ENCODE peak calls at places on chromosomes 4 and X, in four cellular contexts. L is lung, D is left lung, F is pancreas. C is an unnamed sample.
A peak's percentile ranks its signal among the peaks of the same experiment; 100 is the strongest.

GRCh38 chrX:106300656-106301055 is 132.6 kb downstream of the PWWP3B start:
- ATAC-seq in D (no peak), L (no peak), F (no peak), C (no peak)

GRCh38 chr4:48450740-48451139 is 32.4 kb upstream of the SLC10A4 start:
- ATAC-seq in D (no peak), F (no peak), L (no peak), C (no peak)

GRCh38 chrX:22803353-22803752 is 196.4 kb upstream of the DDX53 start:
- ATAC-seq in F (no peak), D (no peak), L (no peak), C (no peak)

GRCh38 chrX:20399728-20400414 is 133.2 kb upstream of the RPS6KA3 start:
- ATAC-seq in L (no peak), D (no peak), F (no peak), C (no peak)

GRCh38 chr4:130336585-130337217 is 1240.7 kb downstream of the C4orf33 start:
- ATAC-seq in L (no peak), F (no peak), D (no peak), C (no peak)

GRCh38 chrX:45710081-45710801 is 509.6 kb upstream of the DIPK2B start:
- ATAC-seq in L (no peak), D (no peak), F (no peak), C (no peak)

GRCh38 chr4:79678472-79679202 is 270.6 kb upstream of the GK2 start:
- ATAC-seq in D (no peak), F (no peak), L (peak; percentile 54), C (no peak)

GRCh38 chrX:20019672-20020365 is 29.0 kb upstream of the BCLAF3 start:
- ATAC-seq in F (no peak), L (no peak), D (no peak), C (no peak)

GRCh38 chr4:110609044-110609750 is 13.7 kb downstream of the PITX2 start:
- ATAC-seq in L (no peak), D (no peak), F (no peak), C (no peak)

GRCh38 chrX:39815621-39816020 is 282.1 kb downstream of the BCOR start:
- ATAC-seq in F (no peak), D (no peak), L (no peak), C (no peak)

GRCh38 chrX:130173190-130173895 is 1.6 kb downstream of the RAB33A start:
- ATAC-seq in F (peak; percentile 55), D (peak; percentile 50), L (peak; percentile 35), C (peak; percentile 58)

GRCh38 chr4:177229331-177229730 is 80.3 kb upstream of the NEIL3 start:
- ATAC-seq in D (no peak), L (no peak), F (no peak), C (no peak)

GRCh38 chr4:41125558-41126311 is 88.6 kb downstream of the APBB2 start:
- ATAC-seq in L (no peak), F (no peak), D (no peak), C (no peak)

GRCh38 chrX:22952011-22952410 is 47.7 kb upstream of the DDX53 start:
- ATAC-seq in L (no peak), F (no peak), D (no peak), C (no peak)

GRCh38 chr4:15368906-15369305 is 58.9 kb upstream of the C1QTNF7 start:
- ATAC-seq in L (no peak), F (peak; percentile 35), D (peak; percentile 44), C (no peak)

GRCh38 chrX:65871671-65872311 is 168.1 kb downstream of the VSIG4 start:
- ATAC-seq in F (no peak), D (peak; percentile 22), L (no peak), C (no peak)

GRCh38 chr4:15423285-15423711 is 4.5 kb upstream of the C1QTNF7 start:
- ATAC-seq in D (no peak), L (no peak), F (no peak), C (no peak)

GRCh38 chrX:75547783-75548182 is 24.9 kb upstream of the ZDHHC15 start:
- ATAC-seq in D (peak; percentile 69), L (peak; percentile 54), F (no peak), C (peak; percentile 46)

GRCh38 chrX:9980927-9981326 is 13.8 kb downstream of the CLDN34 start:
- ATAC-seq in D (no peak), F (no peak), L (no peak), C (no peak)

GRCh38 chrX:9988762-9989161 is 21.6 kb downstream of the CLDN34 start:
- ATAC-seq in D (no peak), F (no peak), L (no peak), C (no peak)

GRCh38 chrX:9977642-9978041 is 10.5 kb downstream of the CLDN34 start:
- ATAC-seq in L (no peak), F (no peak), D (no peak), C (no peak)

DNA sequence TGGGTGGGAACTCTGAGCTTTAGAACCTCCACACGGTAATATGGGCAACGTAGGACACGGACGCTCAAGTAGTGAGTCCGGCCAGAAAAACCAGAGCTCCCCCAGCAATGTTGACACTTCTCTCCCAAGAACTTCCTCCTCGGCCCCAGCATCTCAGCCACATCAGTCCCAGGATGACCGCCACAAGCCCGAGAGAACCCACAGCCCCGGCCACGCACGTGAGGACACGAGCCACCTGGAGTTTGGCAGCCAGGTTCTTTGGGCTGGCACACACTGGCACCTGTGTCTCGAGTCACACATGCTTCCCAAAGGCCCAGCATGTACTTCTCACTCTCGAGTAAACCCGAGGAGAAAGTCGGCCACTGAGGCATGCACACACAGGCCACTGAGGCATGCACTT is 16.3 kb downstream of the CLDN34 start:
- ATAC-seq in L (no peak), D (no peak), F (no peak), C (no peak)
- H3K27ac ChIP-seq in L (no peak overlapping the region), D (peak overlapping the region; percentile 48), F (no peak overlapping the region), C (no peak overlapping the region)

DNA sequence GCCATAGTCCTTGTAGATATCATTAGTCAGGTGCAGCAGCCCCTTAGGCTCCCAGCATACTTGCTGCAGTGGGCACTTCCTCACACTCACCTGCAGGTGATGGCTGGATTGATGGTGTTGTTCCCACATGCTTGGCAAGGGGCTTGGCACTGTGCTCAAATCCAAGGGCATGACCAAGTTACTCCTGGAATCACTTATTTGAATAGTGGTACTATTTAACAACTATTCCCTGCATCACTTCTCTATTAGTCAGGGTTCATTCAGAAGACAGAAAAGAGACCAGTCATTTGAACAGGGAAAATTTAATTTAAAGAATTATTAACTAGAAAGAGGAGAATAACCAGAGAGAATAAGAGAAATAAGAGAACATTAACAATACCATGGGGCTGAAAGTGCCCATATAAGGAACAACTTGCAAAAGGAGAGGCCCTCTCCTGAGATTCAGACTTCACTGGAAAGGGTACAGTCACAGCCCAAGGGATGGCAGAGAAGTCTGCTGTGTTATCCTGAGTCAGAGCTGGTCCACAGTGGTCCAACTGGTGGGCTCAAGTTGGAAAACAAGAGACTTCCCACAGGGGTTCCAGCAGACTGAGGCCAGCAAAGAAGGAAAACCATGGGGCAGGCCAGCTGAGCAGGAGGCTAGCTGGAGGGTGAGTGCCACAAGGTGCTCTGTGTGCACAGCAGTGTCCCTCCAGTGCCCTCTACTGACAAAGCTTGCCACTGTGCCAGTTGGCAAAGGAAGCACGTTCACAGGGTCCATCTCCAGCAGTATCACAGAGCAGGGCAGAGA is 9.8 kb downstream of the SPP1 start:
- ATAC-seq in F (peak; percentile 99), D (peak; percentile 99), L (peak; percentile 77), C (peak; percentile 60)
- H3K27me3 ChIP-seq in F (no peaks in the 10 kb centered on the region), D (no peaks in the 10 kb centered on the region), L (no peaks in the 10 kb centered on the region), C (no peaks in the 10 kb centered on the region)

GRCh38 chr4:30722092-30722915 is 2.1 kb downstream of the PCDH7 start:
- ATAC-seq in L (no peak), D (no peak), F (no peak), C (no peak)
- H3K27ac ChIP-seq in L (no peak overlapping the region), D (no peak overlapping the region), F (no peak overlapping the region), C (peak overlapping the region; percentile 86)

DNA sequence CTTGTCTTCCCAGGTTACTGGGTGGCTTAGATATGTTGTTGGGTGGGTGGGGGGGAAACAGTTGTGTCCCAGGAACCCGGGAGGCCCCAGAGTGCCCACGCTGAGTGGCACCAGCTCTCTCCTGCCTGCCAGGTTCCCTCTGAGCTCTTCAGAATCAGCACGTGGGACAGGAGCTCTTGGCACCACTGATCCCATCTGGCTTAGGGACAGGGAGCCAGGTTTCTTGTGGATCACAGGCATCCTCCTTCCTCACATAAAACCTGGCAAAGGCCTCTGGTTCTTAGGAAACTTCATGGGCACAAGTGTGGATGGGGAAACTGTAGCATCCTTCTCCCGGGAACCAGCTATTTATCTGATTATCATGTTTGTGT is 3.4 kb downstream of the GPR78 start:
- ATAC-seq in F (no peak), D (no peak), L (no peak), C (no peak)
- H3K27me3 ChIP-seq in F (peaks cover 5% of the 10 kb centered on the region), D (peaks cover 11% of the 10 kb centered on the region), L (peaks cover 21% of the 10 kb centered on the region), C (peaks cover 98% of the 10 kb centered on the region)

GRCh38 chrX:46898207-46898606 is 14.0 kb upstream of the JADE3 start:
- ATAC-seq in D (no peak), F (no peak), L (no peak), C (no peak)

GRCh38 chrX:46904626-46905025 is 7.6 kb upstream of the JADE3 start:
- ATAC-seq in D (no peak), F (no peak), L (no peak), C (no peak)

GRCh38 chrX:46903458-46904242 is 8.6 kb upstream of the JADE3 start:
- ATAC-seq in D (peak; percentile 99), L (peak; percentile 86), F (peak; percentile 99), C (peak; percentile 93)
- H3K27ac ChIP-seq in D (no peak overlapping the region), L (no peak overlapping the region), F (peak overlapping the region; percentile 33), C (peak overlapping the region; percentile 57)

DNA sequence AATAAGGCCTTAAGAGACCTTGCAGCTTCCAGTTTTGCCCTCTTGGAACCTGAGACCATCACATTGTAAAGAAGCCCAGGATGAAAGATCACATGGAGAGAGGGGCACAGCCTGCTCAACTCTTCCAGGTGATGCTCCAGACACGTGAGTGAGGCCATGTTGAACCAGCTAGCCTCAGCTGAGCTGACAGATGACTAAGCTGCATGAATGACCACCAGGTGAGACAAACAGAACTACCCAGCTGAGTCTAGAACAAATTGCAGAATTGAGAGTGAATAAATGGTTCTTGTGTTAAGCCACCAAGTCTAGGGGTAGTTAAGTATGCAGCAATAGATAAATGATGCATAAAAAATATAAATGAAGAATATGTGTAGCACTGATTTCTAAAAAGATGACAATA is 16.8 kb upstream of the GPR82 start:
- ATAC-seq in D (no peak), F (no peak), L (no peak), C (no peak)
- H3K27me3 ChIP-seq in D (no peaks in the 10 kb centered on the region), F (no peaks in the 10 kb centered on the region), L (no peaks in the 10 kb centered on the region), C (no peaks in the 10 kb centered on the region)

GRCh38 chr4:169630069-169630468 is 9.7 kb downstream of the CLCN3 start:
- ATAC-seq in D (no peak), F (no peak), L (no peak), C (no peak)

GRCh38 chr4:169625886-169626285 is 5.5 kb downstream of the CLCN3 start:
- ATAC-seq in L (no peak), D (no peak), F (no peak), C (no peak)

GRCh38 chr4:169626328-169627282 is 6.2 kb downstream of the CLCN3 start:
- ATAC-seq in F (peak; percentile 53), L (no peak), D (no peak), C (no peak)

GRCh38 chr4:169627307-169627706 is 6.9 kb downstream of the CLCN3 start:
- ATAC-seq in D (no peak), L (no peak), F (peak; percentile 82), C (no peak)

DNA sequence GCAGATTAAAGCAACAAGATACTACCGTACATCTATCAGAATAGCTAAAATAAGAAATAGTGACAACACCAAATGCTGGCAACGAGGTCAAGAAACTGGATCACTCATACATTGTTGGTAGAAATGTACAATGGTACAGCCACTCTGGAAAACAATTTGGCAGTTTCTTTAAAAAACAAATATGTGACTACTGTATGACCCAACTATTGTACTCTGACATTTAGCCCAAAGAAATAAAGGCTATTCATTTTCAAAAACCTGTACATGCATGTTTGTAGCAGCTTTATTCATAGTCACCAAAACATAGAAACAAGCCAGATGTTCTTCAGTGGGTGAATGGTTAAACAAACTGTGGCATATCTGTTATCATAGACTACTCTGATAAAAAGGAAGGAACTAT is 8.2 kb downstream of the CLCN3 start:
- ATAC-seq in L (no peak), F (no peak), D (no peak), C (no peak)
- H3K27ac ChIP-seq in L (no peak overlapping the region), F (peak overlapping the region; percentile 65), D (no peak overlapping the region), C (no peak overlapping the region)

C was measured in gastroesophageal sphincter.